ENCODE peak calls at places on chromosomes 16 and 17, in nine cellular contexts. One of them, this sample, is unnamed.
A peak's percentile ranks its signal among the peaks of the same experiment; 100 is the strongest.

GRCh38 chr17:45413498-45413923 is 19.2 kb downstream of the ARHGAP27 start:
- DNase-seq in ovary: no peak
- DNase-seq in HepG2: peak; percentile 57
- DNase-seq in H1: no peak
- DNase-seq in tibial nerve: no peak
- DNase-seq in esophagus muscularis mucosa: no peak
- DNase-seq in stomach: peak; percentile 67
- DNase-seq in A549: no peak
- DNase-seq in GM12878: no peak
- DNase-seq in this sample: peak; percentile 92

GRCh38 chr16:81376880-81377279 is 62.1 kb downstream of the GAN start:
- DNase-seq in esophagus muscularis mucosa: no peak
- DNase-seq in GM12878: no peak
- DNase-seq in stomach: no peak
- DNase-seq in H1: no peak
- DNase-seq in ovary: no peak
- DNase-seq in A549: no peak
- DNase-seq in tibial nerve: no peak
- DNase-seq in HepG2: no peak
- DNase-seq in this sample: no peak

GRCh38 chr17:68961204-68961893 is 6.2 kb upstream of the ABCA8 start:
- DNase-seq in A549: no peak
- DNase-seq in H1: no peak
- DNase-seq in tibial nerve: no peak
- DNase-seq in esophagus muscularis mucosa: no peak
- DNase-seq in GM12878: no peak
- DNase-seq in ovary: no peak
- DNase-seq in stomach: no peak
- DNase-seq in HepG2: no peak
- DNase-seq in this sample: no peak

GRCh38 chr16:30829130-30830071 is 42.4 kb upstream of the ZNF629 start:
- DNase-seq in esophagus muscularis mucosa: no peak
- DNase-seq in H1: no peak
- DNase-seq in tibial nerve: no peak
- DNase-seq in HepG2: peak; percentile 68
- DNase-seq in GM12878: no peak
- DNase-seq in A549: peak; percentile 34
- DNase-seq in stomach: peak; percentile 60
- DNase-seq in ovary: no peak
- DNase-seq in this sample: peak; percentile 80

GRCh38 chr17:79212150-79213087 is 137.8 kb downstream of the ENGASE start:
- DNase-seq in stomach: no peak
- DNase-seq in ovary: no peak
- DNase-seq in HepG2: no peak
- DNase-seq in GM12878: no peak
- DNase-seq in A549: no peak
- DNase-seq in esophagus muscularis mucosa: no peak
- DNase-seq in tibial nerve: no peak
- DNase-seq in H1: peak; percentile 69
- DNase-seq in this sample: no peak

GRCh38 chr16:88479795-88480760 is 27.0 kb downstream of the ZFPM1 start:
- DNase-seq in HepG2: no peak
- DNase-seq in esophagus muscularis mucosa: no peak
- DNase-seq in tibial nerve: no peak
- DNase-seq in A549: no peak
- DNase-seq in stomach: peak; percentile 66
- DNase-seq in GM12878: no peak
- DNase-seq in ovary: no peak
- DNase-seq in H1: no peak
- DNase-seq in this sample: peak; percentile 60

GRCh38 chr16:22235839-22236745 is 30.0 kb downstream of the EEF2K start:
- DNase-seq in H1: no peak
- DNase-seq in stomach: no peak
- DNase-seq in GM12878: no peak
- DNase-seq in ovary: peak; percentile 55
- DNase-seq in tibial nerve: peak; percentile 78
- DNase-seq in A549: no peak
- DNase-seq in HepG2: no peak
- DNase-seq in esophagus muscularis mucosa: no peak
- DNase-seq in this sample: peak; percentile 48

GRCh38 chr17:601462-602303 is 113.0 kb downstream of the VPS53 start:
- DNase-seq in stomach: no peak
- DNase-seq in A549: no peak
- DNase-seq in esophagus muscularis mucosa: no peak
- DNase-seq in ovary: no peak
- DNase-seq in H1: no peak
- DNase-seq in tibial nerve: peak; percentile 11
- DNase-seq in HepG2: no peak
- DNase-seq in GM12878: no peak
- DNase-seq in this sample: peak; percentile 28

GRCh38 chr17:28173801-28174200 is 131.3 kb downstream of the NLK start:
- DNase-seq in ovary: no peak
- DNase-seq in tibial nerve: no peak
- DNase-seq in stomach: no peak
- DNase-seq in HepG2: no peak
- DNase-seq in esophagus muscularis mucosa: no peak
- DNase-seq in A549: no peak
- DNase-seq in H1: no peak
- DNase-seq in GM12878: no peak
- DNase-seq in this sample: no peak

GRCh38 chr17:32302860-32303649 is 37.4 kb downstream of the RHBDL3 start:
- DNase-seq in A549: no peak
- DNase-seq in stomach: no peak
- DNase-seq in GM12878: no peak
- DNase-seq in HepG2: peak; percentile 84
- DNase-seq in esophagus muscularis mucosa: no peak
- DNase-seq in ovary: no peak
- DNase-seq in tibial nerve: no peak
- DNase-seq in H1: peak; percentile 70
- DNase-seq in this sample: no peak

GRCh38 chr17:17685775-17686291 is 4.6 kb downstream of the RAI1 start:
- DNase-seq in GM12878: no peak
- DNase-seq in stomach: peak; percentile 81
- DNase-seq in A549: peak; percentile 67
- DNase-seq in esophagus muscularis mucosa: no peak
- DNase-seq in ovary: no peak
- DNase-seq in HepG2: no peak
- DNase-seq in tibial nerve: no peak
- DNase-seq in H1: no peak
- DNase-seq in this sample: peak; percentile 79

GRCh38 chr17:1928976-1929375 is 96.2 kb downstream of the RTN4RL1 start:
- DNase-seq in ovary: no peak
- DNase-seq in GM12878: no peak
- DNase-seq in A549: no peak
- DNase-seq in esophagus muscularis mucosa: no peak
- DNase-seq in H1: no peak
- DNase-seq in stomach: no peak
- DNase-seq in HepG2: no peak
- DNase-seq in tibial nerve: no peak
- DNase-seq in this sample: no peak

GRCh38 chr16:82699711-82700495 is 73.1 kb downstream of the CDH13 start:
- DNase-seq in HepG2: no peak
- DNase-seq in tibial nerve: peak; percentile 21
- DNase-seq in ovary: no peak
- DNase-seq in H1: no peak
- DNase-seq in GM12878: no peak
- DNase-seq in esophagus muscularis mucosa: no peak
- DNase-seq in stomach: no peak
- DNase-seq in A549: no peak
- DNase-seq in this sample: no peak

GRCh38 chr17:72063262-72063661 is 57.6 kb upstream of the SOX9 start:
- DNase-seq in ovary: no peak
- DNase-seq in GM12878: no peak
- DNase-seq in esophagus muscularis mucosa: no peak
- DNase-seq in stomach: no peak
- DNase-seq in A549: no peak
- DNase-seq in tibial nerve: no peak
- DNase-seq in H1: no peak
- DNase-seq in HepG2: no peak
- DNase-seq in this sample: no peak

GRCh38 chr16:11672206-11673090 is 4.2 kb downstream of the SNN start:
- DNase-seq in GM12878: peak; percentile 39
- DNase-seq in H1: no peak
- DNase-seq in HepG2: no peak
- DNase-seq in stomach: no peak
- DNase-seq in ovary: no peak
- DNase-seq in A549: no peak
- DNase-seq in tibial nerve: no peak
- DNase-seq in esophagus muscularis mucosa: no peak
- DNase-seq in this sample: no peak

GRCh38 chr17:35235289-35235688 is 7.6 kb upstream of the SLFN5 start:
- DNase-seq in stomach: no peak
- DNase-seq in ovary: no peak
- DNase-seq in H1: no peak
- DNase-seq in tibial nerve: no peak
- DNase-seq in HepG2: no peak
- DNase-seq in esophagus muscularis mucosa: no peak
- DNase-seq in A549: no peak
- DNase-seq in GM12878: no peak
- DNase-seq in this sample: no peak

GRCh38 chr17:74742153-74742515 is 5.1 kb downstream of the RAB37 start:
- DNase-seq in tibial nerve: no peak
- DNase-seq in ovary: no peak
- DNase-seq in GM12878: peak; percentile 69
- DNase-seq in esophagus muscularis mucosa: no peak
- DNase-seq in HepG2: no peak
- DNase-seq in H1: no peak
- DNase-seq in A549: no peak
- DNase-seq in stomach: no peak
- DNase-seq in this sample: peak; percentile 71

GRCh38 chr17:79262624-79263023 is 188.0 kb downstream of the ENGASE start:
- DNase-seq in H1: no peak
- DNase-seq in ovary: no peak
- DNase-seq in stomach: no peak
- DNase-seq in esophagus muscularis mucosa: no peak
- DNase-seq in GM12878: no peak
- DNase-seq in HepG2: no peak
- DNase-seq in A549: no peak
- DNase-seq in tibial nerve: no peak
- DNase-seq in this sample: no peak

DNA sequence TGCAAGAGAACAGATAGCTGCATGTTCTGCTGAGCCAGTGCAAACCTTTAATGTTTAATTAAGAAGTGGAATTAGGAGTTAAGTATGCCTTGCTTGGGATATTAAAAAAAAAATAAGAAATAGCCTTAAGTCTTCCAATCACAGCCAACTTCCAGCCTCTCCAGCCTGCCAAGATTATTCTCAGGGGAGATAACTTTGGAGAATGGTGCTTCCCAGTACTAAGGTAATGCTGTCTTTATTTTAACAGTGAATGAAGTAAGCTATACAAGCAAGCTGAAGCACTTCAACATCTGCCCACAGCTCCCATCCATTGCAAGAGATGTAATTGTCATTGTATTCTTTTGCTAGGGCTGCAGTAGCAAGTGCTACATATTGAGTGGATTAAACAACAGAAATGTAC is 389.5 kb upstream of the ASIC2 start:
- DNase-seq in ovary: no peak
- DNase-seq in GM12878: no peak
- DNase-seq in tibial nerve: no peak
- DNase-seq in A549: no peak
- DNase-seq in esophagus muscularis mucosa: no peak
- DNase-seq in HepG2: no peak
- DNase-seq in H1: no peak
- DNase-seq in stomach: no peak
- DNase-seq in this sample: no peak
- TF ChIP-seq EP300 in ovary: no peak
- TF ChIP-seq EP300 in GM12878: no peak
- TF ChIP-seq EP300 in tibial nerve: no peak
- TF ChIP-seq EP300 in A549: no peak
- TF ChIP-seq EP300 in esophagus muscularis mucosa: no peak
- TF ChIP-seq EP300 in HepG2: no peak
- TF ChIP-seq EP300 in H1: no peak
- TF ChIP-seq EP300 in stomach: no peak
- TF ChIP-seq EP300 in this sample: no peak

GRCh38 chr16:57091990-57092785 is at the start of gene CPNE2:
- DNase-seq in HepG2: no peak
- DNase-seq in GM12878: no peak
- DNase-seq in stomach: peak; percentile 59
- DNase-seq in H1: peak; percentile 72
- DNase-seq in A549: peak; percentile 71
- DNase-seq in tibial nerve: no peak
- DNase-seq in ovary: peak; percentile 77
- DNase-seq in esophagus muscularis mucosa: no peak
- DNase-seq in this sample: peak; percentile 75
- H3K27ac ChIP-seq in HepG2: no peak within 1 kb of the TSS
- H3K27ac ChIP-seq in GM12878: no peak within 1 kb of the TSS
- H3K27ac ChIP-seq in stomach: peak within 1 kb of the TSS; percentile 75
- H3K27ac ChIP-seq in H1: no peak within 1 kb of the TSS
- H3K27ac ChIP-seq in A549: peak within 1 kb of the TSS; percentile 98
- H3K27ac ChIP-seq in tibial nerve: peak within 1 kb of the TSS; percentile 87
- H3K27ac ChIP-seq in ovary: peak within 1 kb of the TSS; percentile 42
- H3K27ac ChIP-seq in esophagus muscularis mucosa: peak within 1 kb of the TSS; percentile 82
- H3K27ac ChIP-seq in this sample: peak within 1 kb of the TSS; percentile 89

GRCh38 chr16:4253394-4254150 is 11.7 kb upstream of the SRL start:
- DNase-seq in H1: peak; percentile 98
- DNase-seq in ovary: peak; percentile 100
- DNase-seq in esophagus muscularis mucosa: peak; percentile 100
- DNase-seq in A549: peak; percentile 95
- DNase-seq in HepG2: peak; percentile 97
- DNase-seq in stomach: peak; percentile 100
- DNase-seq in tibial nerve: peak; percentile 99
- DNase-seq in GM12878: peak; percentile 88
- DNase-seq in this sample: peak; percentile 100
- TF ChIP-seq POLR2A in H1: peak; percentile 70
- TF ChIP-seq POLR2A in ovary: peak; percentile 82
- TF ChIP-seq POLR2A in esophagus muscularis mucosa: peak; percentile 52
- TF ChIP-seq POLR2A in A549: peak; percentile 95
- TF ChIP-seq POLR2A in HepG2: peak; percentile 87
- TF ChIP-seq POLR2A in stomach: peak; percentile 46
- TF ChIP-seq POLR2A in tibial nerve: peak; percentile 73
- TF ChIP-seq POLR2A in GM12878: peak; percentile 95
- TF ChIP-seq POLR2A in this sample: peak; percentile 91

DNA sequence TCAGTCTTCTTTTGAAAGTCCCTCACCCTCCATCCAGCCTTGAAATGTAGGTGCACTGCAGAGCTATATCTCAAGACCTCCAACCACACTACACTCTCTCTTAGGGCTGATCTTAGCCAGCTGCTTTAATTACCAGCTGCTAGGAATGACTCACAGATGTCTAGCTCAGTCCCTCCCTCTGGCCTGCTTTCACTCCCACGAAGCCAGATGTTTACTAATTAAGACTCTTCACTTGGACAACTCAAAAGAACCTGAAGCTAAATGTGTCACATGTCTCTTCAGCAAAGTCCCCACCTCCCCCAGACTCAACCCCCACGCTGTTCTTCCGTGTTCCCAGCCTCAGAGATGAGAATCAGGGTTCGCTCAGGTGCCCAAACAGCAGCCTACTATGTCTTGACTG is 2.6 kb downstream of the GTF3C1 start:
- DNase-seq in GM12878: no peak
- DNase-seq in HepG2: no peak
- DNase-seq in A549: no peak
- DNase-seq in H1: no peak
- DNase-seq in stomach: no peak
- DNase-seq in tibial nerve: no peak
- DNase-seq in ovary: no peak
- DNase-seq in esophagus muscularis mucosa: no peak
- DNase-seq in this sample: no peak
- TF ChIP-seq EP300 in GM12878: no peak
- TF ChIP-seq EP300 in HepG2: no peak
- TF ChIP-seq EP300 in A549: no peak
- TF ChIP-seq EP300 in H1: no peak
- TF ChIP-seq EP300 in stomach: no peak
- TF ChIP-seq EP300 in tibial nerve: no peak
- TF ChIP-seq EP300 in ovary: no peak
- TF ChIP-seq EP300 in esophagus muscularis mucosa: no peak
- TF ChIP-seq EP300 in this sample: no peak

GRCh38 chr17:21005803-21006202 is 37.0 kb downstream of the USP22 start:
- DNase-seq in A549: no peak
- DNase-seq in HepG2: no peak
- DNase-seq in stomach: no peak
- DNase-seq in tibial nerve: no peak
- DNase-seq in GM12878: no peak
- DNase-seq in ovary: no peak
- DNase-seq in H1: no peak
- DNase-seq in esophagus muscularis mucosa: no peak
- DNase-seq in this sample: no peak
- H3K27ac ChIP-seq in A549: no peak overlapping the region
- H3K27ac ChIP-seq in HepG2: no peak overlapping the region
- H3K27ac ChIP-seq in stomach: no peak overlapping the region
- H3K27ac ChIP-seq in tibial nerve: no peak overlapping the region
- H3K27ac ChIP-seq in GM12878: no peak overlapping the region
- H3K27ac ChIP-seq in ovary: no peak overlapping the region
- H3K27ac ChIP-seq in H1: no peak overlapping the region
- H3K27ac ChIP-seq in esophagus muscularis mucosa: no peak overlapping the region
- H3K27ac ChIP-seq in this sample: no peak overlapping the region

This sample was measured in transverse colon.